ENCODE peak calls at places on chromosome 13, in six cellular contexts. One of them, this sample, is unnamed.
A peak's percentile ranks its signal among the peaks of the same experiment; 100 is the strongest.

GRCh38 chr13:41751734-41752445 is 209.0 kb downstream of the VWA8 start:
- DNase-seq in astrocyte of the cerebellum: no peak
- DNase-seq in choroid plexus epithelial cell: peak; percentile 50
- DNase-seq in MCF 10A: no peak
- DNase-seq in activated CD8-positive, alpha-beta T cell treated with anti-CD3 and anti-CD28 coated beads for 36 hours: no peak
- DNase-seq in fibroblast of the aortic adventitia: no peak
- DNase-seq in this sample: no peak

GRCh38 chr13:38941353-38941945 is 49.2 kb downstream of the STOML3 start:
- DNase-seq in choroid plexus epithelial cell: peak; percentile 17
- DNase-seq in astrocyte of the cerebellum: no peak
- DNase-seq in fibroblast of the aortic adventitia: no peak
- DNase-seq in MCF 10A: peak; percentile 4
- DNase-seq in activated CD8-positive, alpha-beta T cell treated with anti-CD3 and anti-CD28 coated beads for 36 hours: no peak
- DNase-seq in this sample: peak; percentile 4

GRCh38 chr13:60869225-60869624 is 472.2 kb downstream of the TDRD3 start:
- DNase-seq in MCF 10A: no peak
- DNase-seq in choroid plexus epithelial cell: no peak
- DNase-seq in astrocyte of the cerebellum: no peak
- DNase-seq in activated CD8-positive, alpha-beta T cell treated with anti-CD3 and anti-CD28 coated beads for 36 hours: no peak
- DNase-seq in fibroblast of the aortic adventitia: no peak
- DNase-seq in this sample: no peak

GRCh38 chr13:68185767-68186166 is 955.6 kb upstream of the PCDH9 start:
- DNase-seq in activated CD8-positive, alpha-beta T cell treated with anti-CD3 and anti-CD28 coated beads for 36 hours: no peak
- DNase-seq in choroid plexus epithelial cell: peak; percentile 43
- DNase-seq in fibroblast of the aortic adventitia: peak; percentile 7
- DNase-seq in astrocyte of the cerebellum: no peak
- DNase-seq in MCF 10A: no peak
- DNase-seq in this sample: peak; percentile 8

GRCh38 chr13:59144700-59145099 is 1019.0 kb downstream of the DIAPH3 start:
- DNase-seq in MCF 10A: peak; percentile 9
- DNase-seq in astrocyte of the cerebellum: no peak
- DNase-seq in choroid plexus epithelial cell: peak; percentile 42
- DNase-seq in activated CD8-positive, alpha-beta T cell treated with anti-CD3 and anti-CD28 coated beads for 36 hours: no peak
- DNase-seq in fibroblast of the aortic adventitia: peak; percentile 68
- DNase-seq in this sample: no peak

GRCh38 chr13:68176486-68176885 is 946.4 kb upstream of the PCDH9 start:
- DNase-seq in fibroblast of the aortic adventitia: peak; percentile 42
- DNase-seq in astrocyte of the cerebellum: peak; percentile 93
- DNase-seq in choroid plexus epithelial cell: peak; percentile 93
- DNase-seq in activated CD8-positive, alpha-beta T cell treated with anti-CD3 and anti-CD28 coated beads for 36 hours: no peak
- DNase-seq in MCF 10A: peak; percentile 78
- DNase-seq in this sample: peak; percentile 94

GRCh38 chr13:38350114-38350617 is 515 bp downstream of the UFM1 start:
- DNase-seq in activated CD8-positive, alpha-beta T cell treated with anti-CD3 and anti-CD28 coated beads for 36 hours: peak; percentile 78
- DNase-seq in MCF 10A: peak; percentile 60
- DNase-seq in choroid plexus epithelial cell: peak; percentile 65
- DNase-seq in fibroblast of the aortic adventitia: no peak
- DNase-seq in astrocyte of the cerebellum: peak; percentile 28
- DNase-seq in this sample: no peak

GRCh38 chr13:87123987-87124784 is 547.0 kb upstream of the SLITRK5 start:
- DNase-seq in activated CD8-positive, alpha-beta T cell treated with anti-CD3 and anti-CD28 coated beads for 36 hours: no peak
- DNase-seq in MCF 10A: peak; percentile 99
- DNase-seq in astrocyte of the cerebellum: peak; percentile 100
- DNase-seq in choroid plexus epithelial cell: peak; percentile 100
- DNase-seq in fibroblast of the aortic adventitia: peak; percentile 97
- DNase-seq in this sample: peak; percentile 99

GRCh38 chr13:114282143-114282685 is 813 bp downstream of the UPF3A start:
- DNase-seq in fibroblast of the aortic adventitia: peak; percentile 68
- DNase-seq in astrocyte of the cerebellum: no peak
- DNase-seq in choroid plexus epithelial cell: no peak
- DNase-seq in activated CD8-positive, alpha-beta T cell treated with anti-CD3 and anti-CD28 coated beads for 36 hours: peak; percentile 41
- DNase-seq in MCF 10A: peak; percentile 79
- DNase-seq in this sample: peak; percentile 81

GRCh38 chr13:93244918-93245280 is 18.3 kb downstream of the GPC6 start:
- DNase-seq in activated CD8-positive, alpha-beta T cell treated with anti-CD3 and anti-CD28 coated beads for 36 hours: no peak
- DNase-seq in fibroblast of the aortic adventitia: peak; percentile 68
- DNase-seq in choroid plexus epithelial cell: peak; percentile 47
- DNase-seq in astrocyte of the cerebellum: no peak
- DNase-seq in MCF 10A: peak; percentile 60
- DNase-seq in this sample: peak; percentile 41

GRCh38 chr13:93248627-93249047 is 22.0 kb downstream of the GPC6 start:
- DNase-seq in fibroblast of the aortic adventitia: peak; percentile 47
- DNase-seq in astrocyte of the cerebellum: peak; percentile 79
- DNase-seq in activated CD8-positive, alpha-beta T cell treated with anti-CD3 and anti-CD28 coated beads for 36 hours: no peak
- DNase-seq in choroid plexus epithelial cell: peak; percentile 83
- DNase-seq in MCF 10A: peak; percentile 53
- DNase-seq in this sample: peak; percentile 88

GRCh38 chr13:93246069-93246468 is 19.5 kb downstream of the GPC6 start:
- DNase-seq in MCF 10A: no peak
- DNase-seq in choroid plexus epithelial cell: no peak
- DNase-seq in activated CD8-positive, alpha-beta T cell treated with anti-CD3 and anti-CD28 coated beads for 36 hours: no peak
- DNase-seq in astrocyte of the cerebellum: no peak
- DNase-seq in fibroblast of the aortic adventitia: no peak
- DNase-seq in this sample: no peak

GRCh38 chr13:93243375-93244063 is 16.9 kb downstream of the GPC6 start:
- DNase-seq in MCF 10A: no peak
- DNase-seq in fibroblast of the aortic adventitia: no peak
- DNase-seq in choroid plexus epithelial cell: peak; percentile 12
- DNase-seq in activated CD8-positive, alpha-beta T cell treated with anti-CD3 and anti-CD28 coated beads for 36 hours: no peak
- DNase-seq in astrocyte of the cerebellum: no peak
- DNase-seq in this sample: no peak

DNA sequence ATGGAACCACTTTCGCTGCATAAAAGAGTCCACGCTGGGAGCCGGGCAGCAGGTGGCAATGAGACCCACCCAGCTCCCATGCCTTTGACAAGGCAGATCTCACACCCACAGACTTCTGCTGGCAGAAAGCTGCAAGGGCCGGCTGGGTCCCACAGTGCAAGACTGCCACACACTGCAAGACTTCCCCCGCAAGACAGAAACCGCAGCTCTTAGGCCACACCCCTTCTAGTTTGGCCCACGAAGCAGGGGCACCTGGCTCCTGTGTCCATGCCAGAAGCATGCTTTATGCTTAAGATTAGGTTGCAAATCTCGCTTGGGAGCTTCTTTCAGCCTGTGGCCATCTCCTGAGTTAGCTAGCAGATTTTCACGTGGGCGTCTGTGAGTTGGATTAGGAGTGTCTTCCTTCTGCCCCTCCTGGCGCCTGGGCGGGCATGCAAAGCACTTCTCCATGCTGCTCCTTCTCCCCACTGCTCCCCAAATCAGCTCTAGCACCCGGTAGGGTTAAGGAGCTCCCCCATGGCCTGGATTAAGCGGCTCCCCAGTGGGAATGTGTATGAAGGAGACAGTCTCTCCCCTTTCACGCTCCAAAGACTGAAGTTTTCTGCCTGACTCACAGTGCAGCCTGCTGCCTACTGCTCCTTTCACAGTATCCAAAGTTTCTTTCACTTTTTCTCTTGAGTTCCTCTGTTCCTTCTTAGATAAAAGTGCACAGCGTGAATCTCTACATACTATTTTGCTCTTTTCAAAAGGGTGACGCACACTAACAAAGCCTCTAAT is 17.7 kb downstream of the GPC6 start:
- DNase-seq in choroid plexus epithelial cell: peak; percentile 75
- DNase-seq in MCF 10A: peak; percentile 57
- DNase-seq in activated CD8-positive, alpha-beta T cell treated with anti-CD3 and anti-CD28 coated beads for 36 hours: no peak
- DNase-seq in astrocyte of the cerebellum: no peak
- DNase-seq in fibroblast of the aortic adventitia: peak; percentile 73
- DNase-seq in this sample: peak; percentile 66
- TF ChIP-seq CTCF in choroid plexus epithelial cell: peak; percentile 19
- TF ChIP-seq CTCF in MCF 10A: no peak
- TF ChIP-seq CTCF in activated CD8-positive, alpha-beta T cell treated with anti-CD3 and anti-CD28 coated beads for 36 hours: no peak
- TF ChIP-seq CTCF in astrocyte of the cerebellum: peak; percentile 2
- TF ChIP-seq CTCF in fibroblast of the aortic adventitia: no peak
- TF ChIP-seq CTCF in this sample: no peak

DNA sequence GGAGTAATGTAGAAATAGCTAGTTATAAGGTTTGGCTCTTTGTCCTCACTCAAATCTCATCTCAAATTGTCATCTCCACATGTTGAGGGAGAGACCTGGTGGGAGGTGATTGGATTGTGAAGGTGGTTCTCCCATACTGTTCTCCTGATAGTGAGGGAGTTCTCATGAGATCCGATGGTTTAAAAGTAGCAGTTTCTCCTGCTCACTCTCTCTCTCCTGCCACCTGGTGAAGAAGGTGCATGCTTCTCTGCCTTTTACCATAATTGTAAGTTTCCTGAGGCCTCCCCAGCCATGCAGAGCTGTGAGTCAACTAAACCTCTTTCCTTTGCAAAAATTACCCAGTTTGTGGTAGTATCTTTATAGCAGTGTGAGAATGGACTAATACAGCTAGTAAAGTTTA is 849.4 kb downstream of the DACH1 start:
- DNase-seq in activated CD8-positive, alpha-beta T cell treated with anti-CD3 and anti-CD28 coated beads for 36 hours: no peak
- DNase-seq in fibroblast of the aortic adventitia: no peak
- DNase-seq in astrocyte of the cerebellum: no peak
- DNase-seq in choroid plexus epithelial cell: no peak
- DNase-seq in MCF 10A: no peak
- DNase-seq in this sample: no peak
- TF ChIP-seq CTCF in activated CD8-positive, alpha-beta T cell treated with anti-CD3 and anti-CD28 coated beads for 36 hours: no peak
- TF ChIP-seq CTCF in fibroblast of the aortic adventitia: no peak
- TF ChIP-seq CTCF in astrocyte of the cerebellum: no peak
- TF ChIP-seq CTCF in choroid plexus epithelial cell: no peak
- TF ChIP-seq CTCF in MCF 10A: no peak
- TF ChIP-seq CTCF in this sample: no peak

GRCh38 chr13:52447815-52448552 is 2.5 kb downstream of the VPS36 start:
- DNase-seq in fibroblast of the aortic adventitia: no peak
- DNase-seq in choroid plexus epithelial cell: peak; percentile 7
- DNase-seq in activated CD8-positive, alpha-beta T cell treated with anti-CD3 and anti-CD28 coated beads for 36 hours: no peak
- DNase-seq in MCF 10A: peak; percentile 39
- DNase-seq in astrocyte of the cerebellum: no peak
- DNase-seq in this sample: no peak

GRCh38 chr13:52449323-52450011 is 967 bp downstream of the VPS36 start:
- DNase-seq in astrocyte of the cerebellum: no peak
- DNase-seq in fibroblast of the aortic adventitia: no peak
- DNase-seq in activated CD8-positive, alpha-beta T cell treated with anti-CD3 and anti-CD28 coated beads for 36 hours: no peak
- DNase-seq in MCF 10A: no peak
- DNase-seq in choroid plexus epithelial cell: no peak
- DNase-seq in this sample: no peak

GRCh38 chr13:52452470-52452869 is 2.0 kb upstream of the VPS36 start:
- DNase-seq in fibroblast of the aortic adventitia: no peak
- DNase-seq in MCF 10A: no peak
- DNase-seq in astrocyte of the cerebellum: no peak
- DNase-seq in choroid plexus epithelial cell: no peak
- DNase-seq in activated CD8-positive, alpha-beta T cell treated with anti-CD3 and anti-CD28 coated beads for 36 hours: no peak
- DNase-seq in this sample: no peak

GRCh38 chr13:52450012-52450792 is at the start of gene VPS36:
- DNase-seq in activated CD8-positive, alpha-beta T cell treated with anti-CD3 and anti-CD28 coated beads for 36 hours: peak; percentile 96
- DNase-seq in astrocyte of the cerebellum: peak; percentile 85
- DNase-seq in MCF 10A: peak; percentile 94
- DNase-seq in choroid plexus epithelial cell: peak; percentile 96
- DNase-seq in fibroblast of the aortic adventitia: peak; percentile 92
- DNase-seq in this sample: peak; percentile 95

DNA sequence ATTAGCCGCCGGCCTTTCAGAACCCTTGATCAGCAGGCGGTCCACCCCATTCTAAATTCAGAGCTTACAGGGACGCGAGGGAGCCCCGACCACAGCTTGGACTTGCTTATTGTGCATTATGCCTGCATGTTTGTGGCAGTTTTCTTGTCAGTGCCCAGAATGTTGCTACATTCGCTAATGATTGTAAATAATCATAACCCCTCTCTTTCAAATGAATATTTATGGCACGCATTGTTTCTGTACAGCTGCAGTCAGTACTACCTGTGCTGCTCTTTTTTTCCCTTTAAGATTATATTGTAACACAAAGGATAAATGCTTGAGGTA is 321 bp upstream of the VPS36 start:
- DNase-seq in astrocyte of the cerebellum: no peak
- DNase-seq in fibroblast of the aortic adventitia: no peak
- DNase-seq in activated CD8-positive, alpha-beta T cell treated with anti-CD3 and anti-CD28 coated beads for 36 hours: no peak
- DNase-seq in MCF 10A: no peak
- DNase-seq in choroid plexus epithelial cell: no peak
- DNase-seq in this sample: no peak
- TF ChIP-seq CTCF in astrocyte of the cerebellum: no peak
- TF ChIP-seq CTCF in fibroblast of the aortic adventitia: no peak
- TF ChIP-seq CTCF in activated CD8-positive, alpha-beta T cell treated with anti-CD3 and anti-CD28 coated beads for 36 hours: peak; percentile 53
- TF ChIP-seq CTCF in MCF 10A: no peak
- TF ChIP-seq CTCF in choroid plexus epithelial cell: no peak
- TF ChIP-seq CTCF in this sample: no peak

GRCh38 chr13:26186141-26186870 is 35.8 kb downstream of the RNF6 start:
- DNase-seq in choroid plexus epithelial cell: peak; percentile 96
- DNase-seq in astrocyte of the cerebellum: peak; percentile 77
- DNase-seq in activated CD8-positive, alpha-beta T cell treated with anti-CD3 and anti-CD28 coated beads for 36 hours: peak; percentile 93
- DNase-seq in MCF 10A: peak; percentile 94
- DNase-seq in fibroblast of the aortic adventitia: peak; percentile 87
- DNase-seq in this sample: peak; percentile 90
- TF ChIP-seq CTCF in choroid plexus epithelial cell: peak; percentile 56
- TF ChIP-seq CTCF in astrocyte of the cerebellum: peak; percentile 40
- TF ChIP-seq CTCF in activated CD8-positive, alpha-beta T cell treated with anti-CD3 and anti-CD28 coated beads for 36 hours: peak; percentile 49
- TF ChIP-seq CTCF in MCF 10A: peak; percentile 50
- TF ChIP-seq CTCF in fibroblast of the aortic adventitia: peak; percentile 45
- TF ChIP-seq CTCF in this sample: peak; percentile 48

GRCh38 chr13:51933466-51934058 is 71.8 kb downstream of the CCDC70 start:
- DNase-seq in fibroblast of the aortic adventitia: no peak
- DNase-seq in activated CD8-positive, alpha-beta T cell treated with anti-CD3 and anti-CD28 coated beads for 36 hours: no peak
- DNase-seq in MCF 10A: no peak
- DNase-seq in astrocyte of the cerebellum: no peak
- DNase-seq in choroid plexus epithelial cell: no peak
- DNase-seq in this sample: no peak
- TF ChIP-seq CTCF in fibroblast of the aortic adventitia: no peak
- TF ChIP-seq CTCF in activated CD8-positive, alpha-beta T cell treated with anti-CD3 and anti-CD28 coated beads for 36 hours: no peak
- TF ChIP-seq CTCF in MCF 10A: no peak
- TF ChIP-seq CTCF in astrocyte of the cerebellum: no peak
- TF ChIP-seq CTCF in choroid plexus epithelial cell: no peak
- TF ChIP-seq CTCF in this sample: no peak

DNA sequence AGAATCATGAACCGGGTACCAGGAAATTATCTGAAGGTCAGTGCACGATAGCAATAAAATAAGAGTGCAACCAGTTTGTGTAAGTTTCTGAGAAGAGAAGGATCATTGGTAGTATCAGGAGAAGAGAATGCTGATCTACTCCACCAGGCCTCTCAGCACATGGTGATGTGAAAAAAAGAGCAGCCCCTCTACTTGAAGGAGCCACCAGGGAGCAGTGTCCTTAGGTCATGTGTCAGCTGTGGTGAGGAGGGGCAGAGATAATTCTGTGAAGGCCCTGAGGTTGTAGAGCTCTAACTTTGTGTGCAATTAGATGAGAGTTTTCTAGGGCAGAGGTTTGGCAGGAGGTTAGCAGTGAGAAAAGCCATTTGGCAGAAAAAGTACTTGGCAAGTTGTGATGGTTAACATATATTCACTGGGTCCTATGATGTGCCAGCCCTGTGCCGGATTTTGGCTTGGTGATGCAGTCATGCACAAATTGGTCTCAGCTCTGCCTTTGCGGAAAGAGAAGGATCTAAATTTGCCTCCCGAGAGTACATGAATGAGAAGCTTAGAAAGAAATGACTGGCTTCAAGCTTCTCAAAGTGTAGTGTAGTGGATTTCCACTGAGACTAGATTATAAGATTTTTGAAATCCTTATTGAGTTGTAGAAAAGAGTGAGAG is 19.2 kb upstream of the ZC3H13 start:
- DNase-seq in choroid plexus epithelial cell: no peak
- DNase-seq in MCF 10A: no peak
- DNase-seq in activated CD8-positive, alpha-beta T cell treated with anti-CD3 and anti-CD28 coated beads for 36 hours: no peak
- DNase-seq in astrocyte of the cerebellum: no peak
- DNase-seq in fibroblast of the aortic adventitia: no peak
- DNase-seq in this sample: no peak
- TF ChIP-seq CTCF in choroid plexus epithelial cell: no peak
- TF ChIP-seq CTCF in MCF 10A: no peak
- TF ChIP-seq CTCF in activated CD8-positive, alpha-beta T cell treated with anti-CD3 and anti-CD28 coated beads for 36 hours: no peak
- TF ChIP-seq CTCF in astrocyte of the cerebellum: no peak
- TF ChIP-seq CTCF in fibroblast of the aortic adventitia: no peak
- TF ChIP-seq CTCF in this sample: no peak

This sample was measured in astrocyte of the spinal cord.